ENCODE peak calls at places on chromosome 16, in eight cellular contexts. B is Right ventricle myocardium superior; D is activated CD4-positive, alpha-beta T cell treated with anti-CD3 and anti-CD28 coated beads, Interleukin-2, amount 50 U/mL, for 48 hours; Q is central memory CD8-positive, alpha-beta T cell; S is dorsolateral prefrontal cortex; Z is COR-L47; E is progenitor cell of endocrine pancreas; I is fibroblast of pulmonary artery. C is an unnamed sample.

GRCh38 chr16:11474617-11475291 is 112.0 kb downstream of the LITAF start:
- DNase-seq in S (no peak), D (no peak), Q (no peak), Z (no peak), I (no peak), B (no peak), E (no peak), C (no peak)

GRCh38 chr16:13150181-13150885 is 248.9 kb downstream of the SHISA9 start:
- DNase-seq in Q (no peak), I (no peak), S (no peak), Z (no peak), D (no peak), B (no peak), E (no peak), C (no peak)

GRCh38 chr16:51651061-51651466 is 500.0 kb upstream of the SALL1 start:
- DNase-seq in B (no peak), Z (no peak), Q (no peak), S (peak; percentile 47), D (no peak), I (no peak), E (no peak), C (no peak)

GRCh38 chr16:3413730-3414379 is 12.8 kb downstream of the ZNF174 start:
- DNase-seq in Z (no peak), S (no peak), Q (no peak), B (no peak), I (no peak), D (no peak), E (no peak), C (no peak)

GRCh38 chr16:79071424-79071823 is 529.1 kb downstream of the MAF start:
- DNase-seq in I (no peak), D (no peak), Q (no peak), B (no peak), S (no peak), Z (no peak), E (no peak), C (no peak)

GRCh38 chr16:67389911-67390815 is 3.1 kb downstream of the TPPP3 start:
- DNase-seq in I (no peak), D (no peak), S (peak; percentile 64), B (peak; percentile 72), E (no peak), Q (no peak), Z (no peak), C (no peak)

GRCh38 chr16:12062343-12063003 is 85.9 kb downstream of the SNX29 start:
- DNase-seq in S (no peak), B (peak; percentile 90), I (peak; percentile 84), D (no peak), Z (no peak), Q (no peak), E (no peak), C (no peak)

GRCh38 chr16:27222499-27223225 is 19.3 kb downstream of the KDM8 start:
- DNase-seq in Z (no peak), B (peak; percentile 85), I (peak; percentile 74), S (no peak), Q (no peak), E (no peak), D (no peak), C (peak; percentile 34)

GRCh38 chr16:48323783-48324775 is 61.1 kb downstream of the SIAH1 start:
- DNase-seq in Q (no peak), Z (no peak), D (no peak), E (no peak), I (no peak), S (no peak), B (no peak), C (no peak)

GRCh38 chr16:47052666-47053640 is 79.5 kb upstream of the DNAJA2 start:
- DNase-seq in Q (no peak), E (no peak), Z (no peak), D (no peak), I (peak; percentile 29), S (peak; percentile 26), B (no peak), C (no peak)

GRCh38 chr16:59605706-59606105 is 871.6 kb upstream of the GOT2 start:
- DNase-seq in B (no peak), Z (no peak), I (peak; percentile 1), D (no peak), E (no peak), S (no peak), Q (no peak), C (no peak)

GRCh38 chr16:4111748-4112696 is 4.2 kb downstream of the ADCY9 start:
- DNase-seq in Z (no peak), S (no peak), I (peak; percentile 34), B (no peak), Q (no peak), D (no peak), E (no peak), C (no peak)

GRCh38 chr16:28977703-28978641 is 3.4 kb downstream of the SPNS1 start:
- DNase-seq in D (no peak), S (no peak), B (no peak), I (no peak), Z (no peak), E (peak; percentile 38), Q (no peak), C (no peak)

GRCh38 chr16:17474572-17474971 is 3.8 kb upstream of the XYLT1 start:
- DNase-seq in I (no peak), D (no peak), B (no peak), E (no peak), Q (no peak), S (no peak), Z (no peak), C (no peak)

GRCh38 chr16:56675685-56676210 is 6.1 kb downstream of the MT1H start:
- DNase-seq in S (no peak), E (no peak), B (no peak), D (peak; percentile 39), Z (no peak), I (no peak), Q (no peak), C (no peak)

GRCh38 chr16:7597677-7598076 is 265.0 kb downstream of the RBFOX1 start:
- DNase-seq in Z (no peak), S (no peak), E (no peak), B (no peak), D (no peak), I (no peak), Q (no peak), C (no peak)

GRCh38 chr16:880471-881171 is 80.1 kb upstream of the GNG13 start:
- DNase-seq in S (peak; percentile 38), D (no peak), E (no peak), Q (no peak), B (peak; percentile 30), I (no peak), Z (no peak), C (no peak)

GRCh38 chr16:72285324-72285723 is 113.4 kb upstream of the PMFBP1 start:
- DNase-seq in I (no peak), B (no peak), D (no peak), E (no peak), Q (no peak), S (no peak), Z (no peak), C (no peak)

GRCh38 chr16:66933776-66934137 is 445 bp downstream of the CIAO2B start:
- DNase-seq in I (no peak), D (peak; percentile 58), Q (no peak), B (no peak), E (no peak), S (no peak), Z (no peak), C (no peak)

GRCh38 chr16:56450275-56450889 is 750 bp downstream of the NUDT21 start:
- DNase-seq in Z (no peak), I (peak; percentile 8), B (no peak), Q (no peak), E (no peak), D (no peak), S (no peak), C (no peak)

GRCh38 chr16:89004209-89004831 is 27.3 kb upstream of the CBFA2T3 start:
- DNase-seq in D (no peak), S (no peak), Q (no peak), I (peak; percentile 11), Z (no peak), E (no peak), B (peak; percentile 68), C (peak; percentile 73)

GRCh38 chr16:9016824-9017223 is 53.1 kb upstream of the USP7 start:
- DNase-seq in D (no peak), Q (no peak), I (peak; percentile 13), Z (no peak), E (no peak), S (no peak), B (no peak), C (no peak)

GRCh38 chr16:10752843-10753523 is 9.3 kb downstream of the NUBP1 start:
- DNase-seq in D (no peak), E (no peak), Z (no peak), B (peak; percentile 83), I (no peak), Q (no peak), S (no peak), C (no peak)

GRCh38 chr16:80924372-80924978 is 82.2 kb downstream of the CMC2 start:
- DNase-seq in E (peak; percentile 31), Q (no peak), I (peak; percentile 79), D (peak; percentile 69), S (peak; percentile 49), Z (peak; percentile 3), B (peak; percentile 69), C (peak; percentile 60)

GRCh38 chr16:84751241-84751640 is 51.4 kb downstream of the USP10 start:
- DNase-seq in B (no peak), Z (no peak), E (no peak), Q (no peak), I (no peak), D (no peak), S (no peak), C (no peak)

GRCh38 chr16:13529193-13529982 is 390.6 kb upstream of the ERCC4 start:
- DNase-seq in Z (no peak), B (no peak), Q (no peak), E (no peak), D (no peak), S (no peak), I (no peak), C (no peak)